ENCODE peak calls at places on chromosomes 6 and 20, in six cellular contexts. X is H4, W is nephron progenitor cell, N is NCI-H748 treated with DMSO at 0.1 percent for 48 hours, U is H7, R is Peyer's patch. V is an unnamed sample.

GRCh38 chr6:1473166-1473565 is 83.8 kb downstream of the FOXF2 start:
- DNase-seq in U (no peak), N (no peak), X (no peak), W (no peak), R (no peak), V (no peak)

GRCh38 chr6:106197441-106197840 is 111.3 kb downstream of the PRDM1 start:
- DNase-seq in N (no peak), X (no peak), W (no peak), U (no peak), R (no peak), V (no peak)

GRCh38 chr6:119986934-119987549 is 637.5 kb upstream of the MAN1A1 start:
- DNase-seq in U (no peak), R (no peak), X (no peak), N (no peak), W (no peak), V (no peak)

GRCh38 chr20:1800777-1801176 is 94.4 kb upstream of the SIRPA start:
- DNase-seq in X (no peak), R (no peak), W (no peak), N (peak), U (no peak), V (peak)

GRCh38 chr20:12882832-12883506 is 125.8 kb upstream of the SPTLC3 start:
- DNase-seq in R (no peak), N (no peak), X (peak), U (no peak), W (no peak), V (no peak)

GRCh38 chr6:15121443-15121842 is 124.4 kb upstream of the JARID2 start:
- DNase-seq in W (no peak), R (no peak), N (no peak), X (no peak), U (no peak), V (no peak)

GRCh38 chr20:14235355-14235754 is 102.1 kb downstream of the FLRT3 start:
- DNase-seq in X (peak), U (no peak), W (no peak), R (no peak), N (no peak), V (no peak)

GRCh38 chr6:6007311-6008113 is 787 bp upstream of the NRN1 start:
- DNase-seq in N (peak), W (peak), U (peak), R (no peak), X (peak), V (peak)

GRCh38 chr20:61803903-61804804 is 261.5 kb downstream of the TAF4 start:
- DNase-seq in R (peak), U (peak), N (no peak), W (no peak), X (no peak), V (peak)

V was measured in left kidney.